ENCODE peak calls at places on chromosomes 3 and 15, in five cellular contexts. V is mesenchymal stem cell, G is H9, H is H1, P is trophoblast cell. X is an unnamed sample.

GRCh38 chr15:83099290-83099689 is 8.2 kb upstream of the TM6SF1 start:
- DNase-seq in G (no peak), V (no peak), P (no peak), H (no peak), X (no peak)

GRCh38 chr15:99076109-99076508 is 28.8 kb upstream of the SYNM start:
- DNase-seq in P (no peak), H (no peak), V (no peak), G (no peak), X (no peak)

GRCh38 chr3:40628984-40629383 is 104.2 kb downstream of the ZNF621 start:
- DNase-seq in H (no peak), V (no peak), P (no peak), G (no peak), X (no peak)

GRCh38 chr15:52680041-52680391 is 828 bp upstream of the ATOSA start:
- DNase-seq in G (no peak), V (peak), P (no peak), H (no peak), X (peak)

GRCh38 chr15:64699767-64700388 is 75.5 kb downstream of the RBPMS2 start:
- DNase-seq in V (peak), G (peak), H (peak), P (peak), X (no peak)

GRCh38 chr3:184314700-184315505 is 497 bp downstream of the EIF4G1 start:
- DNase-seq in G (no peak), P (peak), H (peak), V (peak), X (peak)

GRCh38 chr15:58146734-58147133 is 8.6 kb downstream of the AQP9 start:
- DNase-seq in V (no peak), G (no peak), P (peak), H (no peak), X (no peak)

GRCh38 chr3:195539479-195539878 is 3.6 kb downstream of the PPP1R2 start:
- DNase-seq in P (no peak), V (no peak), H (no peak), G (no peak), X (no peak)

GRCh38 chr3:45986303-45986982 is 9.2 kb downstream of the FYCO1 start:
- DNase-seq in H (no peak), P (no peak), G (no peak), V (peak), X (no peak)

GRCh38 chr3:49705390-49705960 is 14.0 kb downstream of the AMIGO3 start:
- DNase-seq in H (no peak), V (no peak), G (no peak), P (no peak), X (no peak)

GRCh38 chr3:115623414-115623868 is at the start of gene GAP43:
- DNase-seq in H (peak), P (no peak), G (peak), V (peak), X (no peak)

GRCh38 chr3:142649996-142650693 is 54.0 kb downstream of the PLS1 start:
- DNase-seq in H (no peak), V (no peak), P (no peak), G (no peak), X (no peak)

GRCh38 chr15:36050899-36051298 is 504.9 kb upstream of the DPH6 start:
- DNase-seq in H (no peak), P (no peak), G (no peak), V (no peak), X (no peak)

GRCh38 chr15:62021991-62022600 is 38.2 kb downstream of the VPS13C start:
- DNase-seq in H (no peak), P (no peak), G (no peak), V (no peak), X (no peak)

GRCh38 chr15:63381301-63382192 is at the start of gene CA12:
- DNase-seq in H (peak), G (peak), P (peak), V (peak), X (peak)

GRCh38 chr3:132626955-132627354 is 29.9 kb downstream of the ACKR4 start:
- DNase-seq in H (peak), P (no peak), G (peak), V (no peak), X (no peak)

GRCh38 chr3:58134468-58134867 is 76.3 kb downstream of the DNASE1L3 start:
- DNase-seq in G (no peak), P (no peak), H (no peak), V (no peak), X (no peak)

GRCh38 chr3:105328338-105328730 is 38.4 kb upstream of the ALCAM start:
- DNase-seq in G (no peak), V (no peak), H (no peak), P (no peak), X (no peak)

GRCh38 chr3:5110307-5110706 is 11.8 kb upstream of the ARL8B start:
- DNase-seq in P (no peak), G (no peak), V (no peak), H (no peak), X (no peak)
- H2BK12ac ChIP-seq in P (no peak), G (no peak), V (no peak), H (no peak), X (no peak)

GRCh38 chr15:95850837-95851236 is 479.7 kb upstream of the NR2F2 start:
- DNase-seq in G (no peak), V (no peak), H (no peak), P (no peak), X (no peak)

GRCh38 chr15:95843241-95843851 is 487.2 kb upstream of the NR2F2 start:
- DNase-seq in H (no peak), G (no peak), V (peak), P (no peak), X (no peak)

GRCh38 chr15:95842576-95842975 is 487.9 kb upstream of the NR2F2 start:
- DNase-seq in G (no peak), H (no peak), V (peak), P (no peak), X (no peak)

GRCh38 chr15:95848126-95848525 is 482.4 kb upstream of the NR2F2 start:
- DNase-seq in V (no peak), H (no peak), G (no peak), P (no peak), X (no peak)

DNA sequence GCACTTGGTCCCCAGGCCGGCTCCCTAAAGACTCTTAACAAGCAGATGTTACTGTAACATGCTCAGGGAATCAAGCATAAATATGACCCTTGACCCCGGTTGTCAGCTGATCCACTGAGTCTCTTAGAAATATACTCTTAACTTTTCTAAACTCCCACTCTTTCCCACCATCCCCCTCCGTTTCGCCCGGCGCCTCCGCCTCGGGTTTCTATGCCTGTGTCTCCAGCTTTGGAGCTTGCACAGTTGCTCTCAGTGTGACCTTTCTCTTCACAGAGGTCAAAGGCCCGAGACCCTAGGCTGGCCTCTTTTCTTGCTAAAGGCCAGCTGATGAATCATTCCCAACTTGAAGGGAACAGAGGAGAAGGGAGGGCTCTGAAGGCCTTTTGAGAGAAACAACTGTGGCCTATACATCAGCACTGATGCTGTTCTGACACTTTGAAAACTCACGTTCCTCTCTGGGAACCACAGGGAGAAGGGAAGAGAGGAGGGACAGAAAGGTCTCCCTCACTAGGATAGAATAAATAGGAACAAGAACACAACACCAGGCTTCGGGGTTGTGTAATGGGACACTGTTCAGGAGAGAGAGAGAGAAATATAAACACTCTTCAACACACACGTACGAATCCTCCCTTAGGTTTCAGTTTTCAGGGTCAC is 484.5 kb upstream of the NR2F2 start:
- DNase-seq in V (peak), G (no peak), H (no peak), P (no peak), X (peak)
- H2BK5ac ChIP-seq in V (no peak), G (no peak), H (no peak), P (peak), X (no peak)

GRCh38 chr15:74482661-74483060 is 21.7 kb upstream of the UBL7 start:
- DNase-seq in G (peak), H (no peak), V (no peak), P (no peak), X (no peak)
- H2BK12ac ChIP-seq in G (no peak), H (no peak), V (no peak), P (no peak), X (no peak)

GRCh38 chr3:118548434-118548833 is 486.2 kb downstream of the IGSF11 start:
- DNase-seq in G (no peak), H (no peak), V (peak), P (no peak), X (no peak)
- H2BK5ac ChIP-seq in G (no peak), H (no peak), V (no peak), P (no peak), X (no peak)

GRCh38 chr3:25508433-25508832 is 80.4 kb downstream of the RARB start:
- DNase-seq in G (no peak), H (no peak), P (no peak), V (no peak), X (no peak)
- H2BK12ac ChIP-seq in G (no peak), H (no peak), P (no peak), V (no peak), X (no peak)